ENCODE peak calls at places on chromosome 18, in four cellular contexts. W is spleen, N is suprapubic skin, M is GM23338. K is an unnamed sample.

GRCh38 chr18:68221116-68221724 is 493.7 kb downstream of the TMX3 start:
- DNase-seq in M (peak; percentile 43), W (no peak), N (no peak), K (no peak)

GRCh38 chr18:2147424-2147823 is 423.9 kb downstream of the METTL4 start:
- DNase-seq in M (no peak), W (no peak), N (no peak), K (no peak)

GRCh38 chr18:51053822-51054221 is 23.8 kb downstream of the SMAD4 start:
- DNase-seq in W (no peak), M (no peak), N (no peak), K (no peak)

GRCh38 chr18:48719988-48720654 is 181.3 kb downstream of the CTIF start:
- DNase-seq in M (no peak), N (no peak), W (no peak), K (no peak)

GRCh38 chr18:78717051-78717765 is 262.4 kb upstream of the SALL3 start:
- DNase-seq in M (no peak), N (no peak), W (peak; percentile 38), K (no peak)

GRCh38 chr18:44232500-44232899 is 448.2 kb upstream of the SETBP1 start:
- DNase-seq in W (no peak), M (no peak), N (no peak), K (no peak)

GRCh38 chr18:62720048-62720447 is 4.7 kb downstream of the PHLPP1 start:
- DNase-seq in M (no peak), W (no peak), N (no peak), K (no peak)

GRCh38 chr18:32435631-32436500 is 34.8 kb downstream of the GAREM1 start:
- DNase-seq in N (no peak), M (no peak), W (no peak), K (no peak)

GRCh38 chr18:519019-519879 is 18.7 kb upstream of the COLEC12 start:
- DNase-seq in N (no peak), M (no peak), W (no peak), K (peak; percentile 71)

GRCh38 chr18:34660572-34660971 is 49.5 kb upstream of the DTNA start:
- DNase-seq in W (no peak), N (no peak), M (peak; percentile 60), K (no peak)

GRCh38 chr18:32670727-32671126 is 102.1 kb downstream of the KLHL14 start:
- DNase-seq in M (no peak), W (no peak), N (no peak), K (no peak)

GRCh38 chr18:7021994-7022840 is 95.4 kb downstream of the LAMA1 start:
- DNase-seq in N (no peak), M (no peak), W (no peak), K (peak; percentile 73)

GRCh38 chr18:47912794-47913594 is 17.5 kb downstream of the SMAD2 start:
- DNase-seq in N (no peak), W (no peak), M (no peak), K (no peak)

GRCh38 chr18:65761636-65762310 is 11.0 kb downstream of the CDH7 start:
- DNase-seq in N (no peak), M (no peak), W (no peak), K (no peak)

GRCh38 chr18:47996091-47996541 is 65.7 kb upstream of the SMAD2 start:
- DNase-seq in W (no peak), M (no peak), N (no peak), K (no peak)

GRCh38 chr18:10660485-10660884 is 134.7 kb downstream of the NAPG start:
- DNase-seq in N (no peak), W (no peak), M (no peak), K (no peak)

GRCh38 chr18:76752400-76752799 is 70.0 kb upstream of the ZNF236 start:
- DNase-seq in W (no peak), N (no peak), M (no peak), K (no peak)

GRCh38 chr18:30135938-30136337 is 906.6 kb downstream of the DSC3 start:
- DNase-seq in M (no peak), W (no peak), N (no peak), K (no peak)

GRCh38 chr18:27143580-27144287 is 41.4 kb downstream of the CHST9 start:
- DNase-seq in M (peak; percentile 37), N (no peak), W (no peak), K (peak; percentile 45)

GRCh38 chr18:37425182-37425581 is 140.4 kb downstream of the CELF4 start:
- DNase-seq in W (no peak), N (no peak), M (no peak), K (no peak)

GRCh38 chr18:12766986-12767433 is 64.2 kb downstream of the PSMG2 start:
- DNase-seq in M (peak; percentile 89), W (no peak), N (no peak), K (peak; percentile 49)

GRCh38 chr18:59960272-59960671 is 60.5 kb downstream of the PMAIP1 start:
- DNase-seq in W (no peak), N (no peak), M (no peak), K (no peak)

GRCh38 chr18:59963229-59963628 is 63.4 kb downstream of the PMAIP1 start:
- DNase-seq in N (no peak), W (no peak), M (no peak), K (no peak)

GRCh38 chr18:59959606-59960005 is 59.8 kb downstream of the PMAIP1 start:
- DNase-seq in M (no peak), W (no peak), N (no peak), K (no peak)

GRCh38 chr18:59959079-59959478 is 59.3 kb downstream of the PMAIP1 start:
- DNase-seq in N (no peak), M (no peak), W (no peak), K (no peak)

DNA sequence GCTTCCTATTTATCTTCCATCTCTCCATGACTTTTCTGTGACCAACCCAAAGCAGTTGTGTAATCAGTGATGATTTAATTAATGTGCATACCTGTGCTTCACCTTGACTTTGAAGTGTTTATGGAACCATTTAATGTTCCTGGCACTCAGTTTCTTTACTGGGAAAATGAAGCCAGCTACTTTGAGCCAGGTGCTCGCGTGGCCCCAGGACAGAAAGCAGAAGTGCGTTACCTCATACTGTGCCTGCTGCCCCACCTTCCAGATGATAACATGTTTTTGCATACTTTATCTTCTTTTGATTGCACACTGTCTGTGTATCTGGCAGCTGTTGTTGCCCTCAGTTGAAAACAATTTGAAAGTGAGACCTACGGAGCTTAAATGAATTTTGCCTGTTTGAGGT is 61.3 kb downstream of the PMAIP1 start:
- DNase-seq in N (no peak), M (no peak), W (no peak), K (no peak)
- TF ChIP-seq POLR2AphosphoS5 in N (no peak), M (no peak), W (no peak), K (no peak)

DNA sequence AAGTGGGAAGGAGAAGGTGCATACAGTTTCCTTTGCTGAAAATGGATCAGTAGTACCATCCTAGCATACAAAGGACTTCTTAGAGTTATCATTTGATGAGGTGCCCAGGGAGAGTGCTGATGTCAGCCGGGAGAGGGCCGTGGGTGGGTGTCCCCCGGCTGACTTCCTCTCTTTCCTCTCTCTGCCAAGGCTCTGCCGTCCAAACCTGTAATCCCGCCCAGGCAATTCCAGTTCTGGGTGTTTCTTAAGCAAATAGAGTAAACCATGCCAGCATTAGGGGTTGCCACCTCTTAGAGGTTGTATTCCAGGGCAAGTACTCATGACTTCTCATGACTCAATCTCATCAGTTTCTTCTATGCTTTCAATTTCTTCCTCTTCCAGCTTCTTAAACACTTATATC is 117.2 kb downstream of the GATA6 start:
- DNase-seq in M (no peak), N (no peak), W (no peak), K (peak; percentile 75)
- TF ChIP-seq POLR2AphosphoS5 in M (no peak), N (no peak), W (peak; percentile 35), K (no peak)

GRCh38 chr18:46601338-46601908 is 55.6 kb downstream of the LOXHD1 start:
- DNase-seq in W (no peak), M (no peak), N (no peak), K (no peak)
- TF ChIP-seq POLR2AphosphoS5 in W (no peak), M (no peak), N (no peak), K (no peak)

DNA sequence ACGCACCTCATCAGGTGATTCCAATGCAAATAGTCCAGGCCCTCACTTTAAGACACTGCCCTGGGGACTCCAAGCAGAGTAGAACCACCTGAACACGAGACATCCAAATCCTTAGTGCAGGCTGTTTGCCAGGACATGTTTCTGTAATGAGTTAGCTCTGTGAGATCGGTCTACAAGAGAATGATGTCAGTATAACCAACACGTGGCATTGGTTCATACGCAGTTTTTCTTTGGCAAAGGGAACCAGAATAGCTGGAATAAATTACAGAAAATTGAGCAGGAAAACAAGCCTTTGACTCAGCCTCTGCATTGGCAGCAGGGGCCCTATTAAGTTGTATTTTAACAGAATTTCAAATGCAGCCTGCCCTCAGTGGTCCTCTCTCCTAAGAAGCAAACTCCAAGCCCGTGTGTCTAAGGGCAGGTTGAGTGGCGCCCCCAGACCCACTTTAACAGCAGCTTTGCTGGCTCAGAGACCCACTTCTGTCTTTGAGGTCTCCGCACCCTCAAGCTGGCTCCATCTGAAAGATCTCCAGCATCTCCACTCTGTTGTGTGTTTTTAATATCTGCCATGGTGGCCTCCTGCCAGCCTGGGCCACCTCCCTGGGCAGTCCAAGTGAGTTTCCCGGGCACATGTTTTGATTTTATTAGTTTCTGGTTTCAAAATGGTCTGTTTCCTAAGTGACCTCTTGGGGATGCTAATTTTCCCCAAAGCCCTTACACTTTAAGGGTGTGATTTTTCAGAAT is 61.3 kb downstream of the ALPK2 start:
- DNase-seq in M (no peak), N (peak; percentile 73), W (no peak), K (no peak)
- TF ChIP-seq POLR2AphosphoS5 in M (no peak), N (no peak), W (no peak), K (no peak)

GRCh38 chr18:59220784-59221765 is 1.1 kb downstream of the GRP start:
- DNase-seq in M (peak; percentile 48), W (no peak), N (no peak), K (no peak)
- TF ChIP-seq POLR2AphosphoS5 in M (no peak), W (no peak), N (no peak), K (no peak)

DNA sequence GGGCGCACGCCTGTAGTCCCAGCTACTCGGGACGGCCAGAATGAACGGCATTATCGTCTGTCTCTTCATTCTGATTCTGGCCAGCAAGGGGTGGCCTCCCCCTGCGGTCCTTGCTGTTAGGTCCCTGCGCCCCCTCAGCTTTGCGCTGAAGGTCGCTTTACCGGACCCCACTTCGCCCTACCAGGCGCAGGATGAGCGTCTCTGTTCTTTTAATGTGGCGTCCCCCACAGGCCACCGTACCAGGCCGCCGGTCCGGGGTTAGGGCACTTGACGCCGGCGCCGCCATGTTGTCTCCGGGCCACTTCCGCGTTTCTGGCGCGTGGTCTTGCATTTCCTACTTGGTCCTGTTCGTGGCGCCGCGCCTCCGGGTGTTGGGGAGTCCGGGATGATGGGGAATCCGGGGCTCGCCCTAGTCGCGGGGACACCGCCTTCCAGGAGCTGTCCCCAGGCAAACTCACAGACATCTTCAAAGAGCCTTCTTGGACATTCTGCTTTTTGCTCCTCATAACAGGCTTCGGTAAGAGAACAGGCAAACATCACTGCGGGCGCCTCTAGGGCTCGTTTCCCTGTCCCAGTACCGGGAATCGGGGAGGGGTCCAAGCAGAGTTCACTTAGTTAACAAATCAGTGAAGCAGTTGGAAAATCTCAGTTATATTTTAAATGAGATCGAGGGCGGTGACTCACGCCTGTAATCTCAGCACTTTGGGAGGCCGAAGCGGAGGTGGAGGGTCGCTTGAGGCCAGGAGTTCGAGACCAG is 8.5 kb upstream of the NARS1 start:
- DNase-seq in M (peak; percentile 98), N (peak; percentile 98), W (peak; percentile 99), K (peak; percentile 98)
- TF ChIP-seq POLR2AphosphoS5 in M (peak; percentile 45), N (peak; percentile 98), W (peak; percentile 95), K (peak; percentile 97)

GRCh38 chr18:3281456-3282400 is 19.8 kb downstream of the MYL12B start:
- DNase-seq in M (peak; percentile 87), N (no peak), W (no peak), K (no peak)
- TF ChIP-seq POLR2AphosphoS5 in M (no peak), N (no peak), W (no peak), K (no peak)